ENCODE peak calls at places on chromosomes 13 and 19, in five cellular contexts. I is ovary, C is cardiac muscle cell, R is esophagus squamous epithelium, V is H9. U is an unnamed sample.

GRCh38 chr19:38473201-38473600 is 39.7 kb downstream of the RYR1 start:
- DNase-seq in R (no peak), V (no peak), C (no peak), I (no peak), U (no peak)

GRCh38 chr13:79318664-79319063 is 87.4 kb downstream of the RBM26 start:
- DNase-seq in I (no peak), C (no peak), R (no peak), V (no peak), U (no peak)

GRCh38 chr19:53507523-53508442 is 30.2 kb upstream of the ZNF331 start:
- DNase-seq in R (no peak), V (no peak), C (no peak), I (no peak), U (no peak)

GRCh38 chr19:16363133-16363851 is 38.7 kb downstream of the KLF2 start:
- DNase-seq in V (no peak), C (no peak), R (no peak), I (no peak), U (no peak)

GRCh38 chr13:111031531-111031961 is 83.6 kb upstream of the ARHGEF7 start:
- DNase-seq in R (no peak), I (no peak), V (no peak), C (no peak), U (no peak)

GRCh38 chr13:60143775-60144174 is 20.0 kb downstream of the DIAPH3 start:
- DNase-seq in V (no peak), C (no peak), R (no peak), I (no peak), U (no peak)

GRCh38 chr13:46211521-46212351 is at the start of gene LRRC63:
- DNase-seq in R (peak; percentile 25), C (peak; percentile 87), I (peak; percentile 47), V (peak; percentile 81), U (peak; percentile 90)

GRCh38 chr13:76890036-76890435 is 3.8 kb upstream of the KCTD12 start:
- DNase-seq in I (no peak), C (no peak), R (no peak), V (no peak), U (no peak)

GRCh38 chr19:57171551-57172081 is 4.3 kb upstream of the DUXA start:
- DNase-seq in C (peak; percentile 81), V (peak; percentile 75), R (no peak), I (peak; percentile 62), U (peak; percentile 16)

GRCh38 chr13:66689628-66690027 is 540.5 kb downstream of the PCDH9 start:
- DNase-seq in V (no peak), I (no peak), C (no peak), R (no peak), U (no peak)

GRCh38 chr13:99585609-99586008 is 84.3 kb downstream of the TM9SF2 start:
- DNase-seq in C (no peak), V (no peak), I (no peak), R (no peak), U (no peak)

GRCh38 chr19:17306285-17306714 is 628 bp downstream of the MRPL34 start:
- DNase-seq in C (peak; percentile 52), I (no peak), R (no peak), V (no peak), U (no peak)

GRCh38 chr13:101611491-101612475 is 159.3 kb downstream of the ITGBL1 start:
- DNase-seq in R (no peak), I (no peak), V (no peak), C (no peak), U (no peak)

GRCh38 chr13:50261502-50261901 is 246.3 kb downstream of the KCNRG start:
- DNase-seq in R (no peak), C (no peak), V (no peak), I (no peak), U (no peak)

GRCh38 chr13:36135876-36136275 is 4.7 kb upstream of the DCLK1 start:
- DNase-seq in I (no peak), V (no peak), R (no peak), C (no peak), U (no peak)

GRCh38 chr13:80010286-80010831 is 330.6 kb downstream of the SPRY2 start:
- DNase-seq in V (no peak), R (no peak), I (no peak), C (no peak), U (no peak)

GRCh38 chr19:4896372-4896771 is 6.3 kb downstream of the ARRDC5 start:
- DNase-seq in I (no peak), R (no peak), V (no peak), C (no peak), U (no peak)

GRCh38 chr19:48988860-48989259 is 4.2 kb downstream of the GYS1 start:
- DNase-seq in I (no peak), R (no peak), V (no peak), C (no peak), U (no peak)

GRCh38 chr13:43786472-43786765 is 353 bp downstream of the ENOX1 start:
- DNase-seq in C (no peak), I (no peak), R (no peak), V (no peak), U (no peak)

GRCh38 chr13:37869756-37870488 is at the start of gene TRPC4:
- DNase-seq in C (peak; percentile 59), I (peak; percentile 66), V (peak; percentile 84), R (no peak), U (no peak)

GRCh38 chr13:65943024-65943423 is 1287.1 kb downstream of the PCDH9 start:
- DNase-seq in C (no peak), R (no peak), I (no peak), V (no peak), U (no peak)

GRCh38 chr13:28037399-28037798 is 48.9 kb upstream of the URAD start:
- DNase-seq in R (no peak), C (no peak), I (no peak), V (no peak), U (no peak)

GRCh38 chr13:44969858-44970484 is 19.3 kb downstream of the NUFIP1 start:
- DNase-seq in C (peak; percentile 70), V (no peak), R (no peak), I (no peak), U (peak; percentile 17)

GRCh38 chr13:42957881-42958280 is 34.2 kb downstream of the EPSTI1 start:
- DNase-seq in I (no peak), V (no peak), C (no peak), R (no peak), U (no peak)

GRCh38 chr13:105341758-105342157 is 1193.7 kb downstream of the EFNB2 start:
- DNase-seq in R (no peak), C (no peak), I (no peak), V (no peak), U (no peak)

GRCh38 chr13:103883152-103883551 is 816.9 kb upstream of the SLC10A2 start:
- DNase-seq in C (peak; percentile 84), R (no peak), I (peak; percentile 45), V (peak; percentile 81), U (no peak)

GRCh38 chr13:32117696-32118095 is 86.1 kb downstream of the FRY start:
- DNase-seq in R (no peak), V (no peak), C (no peak), I (no peak), U (no peak)

GRCh38 chr13:32115069-32115468 is 83.5 kb downstream of the FRY start:
- DNase-seq in C (no peak), R (no peak), I (no peak), V (no peak), U (no peak)

GRCh38 chr13:32116210-32116609 is 84.6 kb downstream of the FRY start:
- DNase-seq in C (no peak), R (no peak), V (no peak), I (no peak), U (no peak)

GRCh38 chr13:32113564-32113963 is 82.0 kb downstream of the FRY start:
- DNase-seq in R (no peak), V (no peak), C (no peak), I (no peak), U (no peak)
- H3K9me3 ChIP-seq in R (no peaks in the 10 kb centered on the region), V (no peaks in the 10 kb centered on the region), C (no peaks in the 10 kb centered on the region), I (no peaks in the 10 kb centered on the region), U (no peaks in the 10 kb centered on the region)

DNA sequence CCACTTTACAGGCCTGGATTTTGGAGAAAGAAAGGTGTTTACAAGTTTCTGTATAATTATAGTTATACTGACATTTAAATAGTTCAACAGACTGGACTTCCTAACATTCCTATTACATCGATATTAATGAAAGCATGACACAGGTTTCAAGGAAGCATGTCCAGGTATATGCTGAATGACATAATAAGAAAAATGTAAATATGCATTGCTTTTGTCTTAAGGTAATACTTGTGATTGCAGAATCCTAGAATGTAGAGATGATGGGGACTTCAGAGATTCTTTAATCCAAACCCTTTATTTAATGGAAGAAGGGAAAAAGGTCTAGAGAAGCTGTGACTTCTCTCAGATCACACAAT is 5.0 kb downstream of the STARD13 start:
- DNase-seq in C (no peak), I (no peak), V (no peak), R (no peak), U (no peak)
- H3K27ac ChIP-seq in C (no peak overlapping the region), I (no peak overlapping the region), V (no peak overlapping the region), R (peak overlapping the region; percentile 63), U (no peak overlapping the region)

GRCh38 chr19:54523403-54523802 is 20.8 kb downstream of the LAIR2 start:
- DNase-seq in I (no peak), C (no peak), R (no peak), V (no peak), U (no peak)

GRCh38 chr19:54521022-54521859 is 18.6 kb downstream of the LAIR2 start:
- DNase-seq in R (no peak), C (no peak), I (no peak), V (no peak), U (no peak)

GRCh38 chr19:54526972-54527371 is 24.3 kb downstream of the LAIR2 start:
- DNase-seq in C (no peak), I (no peak), R (no peak), V (no peak), U (no peak)

GRCh38 chr19:54521860-54522513 is 19.4 kb downstream of the LAIR2 start:
- DNase-seq in R (no peak), C (no peak), I (no peak), V (no peak), U (no peak)

DNA sequence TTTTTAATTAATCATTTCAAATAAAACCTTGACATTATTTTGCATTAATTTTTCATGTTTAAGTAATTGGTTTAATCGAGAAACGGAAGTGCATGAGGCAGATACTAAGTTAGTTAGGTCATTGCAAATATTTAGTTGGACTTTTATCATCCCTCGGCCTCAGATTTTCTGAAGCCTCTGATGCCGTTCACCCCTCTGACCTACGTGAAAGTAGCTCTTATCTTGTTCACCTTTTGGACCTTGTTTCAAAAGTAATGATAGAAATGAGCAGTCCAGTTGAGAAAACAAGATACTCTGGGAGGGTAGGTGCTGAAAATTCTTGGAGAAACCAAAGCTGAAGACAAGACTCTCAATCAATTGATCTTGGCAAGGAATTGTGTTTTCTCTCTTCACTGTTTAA is 23.0 kb downstream of the LAIR2 start:
- DNase-seq in I (no peak), R (no peak), V (no peak), C (no peak), U (no peak)
- H3K9me3 ChIP-seq in I (no peaks in the 10 kb centered on the region), R (no peaks in the 10 kb centered on the region), V (peaks cover 88% of the 10 kb centered on the region), C (no peaks in the 10 kb centered on the region), U (no peaks in the 10 kb centered on the region)

GRCh38 chr19:14761607-14762006 is 16.8 kb downstream of the ADGRE2 start:
- DNase-seq in C (no peak), V (no peak), I (no peak), R (no peak), U (no peak)
- H3K27ac ChIP-seq in C (no peak overlapping the region), V (no peak overlapping the region), I (no peak overlapping the region), R (no peak overlapping the region), U (no peak overlapping the region)

GRCh38 chr19:30567535-30568232 is 195.5 kb downstream of the ZNF536 start:
- DNase-seq in V (no peak), I (no peak), R (no peak), C (no peak), U (no peak)
- H3K9me3 ChIP-seq in V (no peaks in the 10 kb centered on the region), I (no peaks in the 10 kb centered on the region), R (no peaks in the 10 kb centered on the region), C (no peaks in the 10 kb centered on the region), U (no peaks in the 10 kb centered on the region)

U was measured in CD8-positive, alpha-beta memory T cell.